ENCODE peak calls at places on chromosomes 5 and 9, in six cellular contexts. T, Y, G, J, D and W are unnamed samples.

GRCh38 chr9:98569491-98569890 is 139.2 kb downstream of the GABBR2 start:
- DNase-seq in T (no peak), Y (no peak), G (no peak), J (no peak), D (no peak), W (no peak)

GRCh38 chr5:58849995-58850667 is 267.3 kb downstream of the RAB3C start:
- DNase-seq in T (peak; percentile 54), Y (peak; percentile 87), G (peak; percentile 26), J (no peak), D (no peak), W (peak; percentile 47)

GRCh38 chr9:32864926-32865325 is 81.6 kb downstream of the TMEM215 start:
- DNase-seq in T (no peak), Y (no peak), G (no peak), J (no peak), D (no peak), W (no peak)

GRCh38 chr9:76379494-76379893 is 14.7 kb downstream of the RFK start:
- DNase-seq in T (peak; percentile 27), Y (no peak), G (no peak), J (no peak), D (no peak), W (no peak)

GRCh38 chr9:13033959-13034695 is 245.4 kb downstream of the MPDZ start:
- DNase-seq in T (peak; percentile 71), Y (peak; percentile 38), G (peak; percentile 54), J (no peak), D (peak; percentile 45), W (peak; percentile 65)

GRCh38 chr9:20437466-20437865 is 184.8 kb downstream of the MLLT3 start:
- DNase-seq in T (no peak), Y (no peak), G (peak; percentile 58), J (no peak), D (no peak), W (no peak)

GRCh38 chr9:112445196-112445595 is 41.4 kb upstream of the KIAA1958 start:
- DNase-seq in T (no peak), Y (no peak), G (no peak), J (no peak), D (no peak), W (no peak)

GRCh38 chr9:109454601-109455155 is 43.4 kb downstream of the PTPN3 start:
- DNase-seq in T (no peak), Y (no peak), G (no peak), J (no peak), D (no peak), W (no peak)

GRCh38 chr9:110782701-110783100 is 114.1 kb downstream of the MUSK start:
- DNase-seq in T (no peak), Y (no peak), G (peak; percentile 18), J (no peak), D (no peak), W (no peak)

GRCh38 chr5:114055810-114056476 is 305.9 kb upstream of the KCNN2 start:
- DNase-seq in T (no peak), Y (no peak), G (peak; percentile 1), J (no peak), D (no peak), W (no peak)

GRCh38 chr5:143800715-143801114 is 11.2 kb upstream of the HMHB1 start:
- DNase-seq in T (no peak), Y (no peak), G (no peak), J (no peak), D (no peak), W (no peak)

GRCh38 chr5:129079496-129079895 is 15.1 kb upstream of the ISOC1 start:
- DNase-seq in T (no peak), Y (no peak), G (no peak), J (no peak), D (no peak), W (no peak)

GRCh38 chr9:133522073-133522910 is 2.5 kb downstream of the MYMK start:
- DNase-seq in T (no peak), Y (no peak), G (no peak), J (no peak), D (no peak), W (no peak)

GRCh38 chr9:99231708-99232107 is 9.6 kb downstream of the SEC61B start:
- DNase-seq in T (peak; percentile 18), Y (peak; percentile 9), G (peak; percentile 11), J (peak; percentile 25), D (peak; percentile 50), W (no peak)

GRCh38 chr5:74556631-74557595 is 83.6 kb downstream of the ENC1 start:
- DNase-seq in T (no peak), Y (no peak), G (peak; percentile 48), J (no peak), D (no peak), W (no peak)

GRCh38 chr9:18331808-18332209 is 142.1 kb upstream of the ADAMTSL1 start:
- DNase-seq in T (no peak), Y (no peak), G (peak; percentile 64), J (no peak), D (no peak), W (peak; percentile 47)

GRCh38 chr5:115398726-115399125 is 102.3 kb upstream of the CCDC112 start:
- DNase-seq in T (no peak), Y (no peak), G (peak; percentile 94), J (no peak), D (no peak), W (no peak)

GRCh38 chr5:60712950-60713349 is 13.0 kb upstream of the DEPDC1B start:
- DNase-seq in T (no peak), Y (no peak), G (no peak), J (no peak), D (no peak), W (no peak)

GRCh38 chr5:20972419-20972925 is 984.5 kb upstream of the CDH18 start:
- DNase-seq in T (peak; percentile 3), Y (peak; percentile 3), G (peak; percentile 1), J (no peak), D (no peak), W (peak; percentile 4)

GRCh38 chr9:121685146-121685794 is 33.8 kb downstream of the DAB2IP start:
- DNase-seq in T (no peak), Y (no peak), G (no peak), J (no peak), D (no peak), W (no peak)

GRCh38 chr9:132409828-132410528 is at the start of gene CFAP77:
- DNase-seq in T (peak; percentile 48), Y (peak; percentile 10), G (peak; percentile 39), J (no peak), D (peak; percentile 44), W (peak; percentile 74)

GRCh38 chr5:169767938-169768337 is 130.9 kb downstream of the DOCK2 start:
- DNase-seq in T (no peak), Y (no peak), G (no peak), J (no peak), D (peak; percentile 39), W (no peak)

DNA sequence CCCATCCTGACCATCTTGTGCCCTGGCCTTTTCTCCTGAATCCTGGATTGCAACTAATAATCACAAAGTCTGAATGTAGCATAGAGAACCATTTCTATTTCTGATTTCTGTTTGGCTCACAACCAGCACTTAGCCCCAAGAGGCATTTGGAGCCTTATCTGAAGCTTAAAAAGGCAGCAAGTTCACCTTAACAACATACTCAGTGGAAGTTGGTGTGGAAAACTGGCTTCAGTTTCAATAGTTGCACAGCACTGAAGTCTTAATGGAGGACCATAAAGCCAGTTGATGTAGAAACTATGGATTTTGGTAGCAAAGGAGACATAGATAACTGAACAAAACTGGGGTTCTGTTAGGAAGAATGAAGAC is 574.1 kb downstream of the PSAT1 start:
- DNase-seq in T (no peak), Y (no peak), G (no peak), J (no peak), D (no peak), W (no peak)
- TF ChIP-seq BHLHE40 in T (no peak), Y (no peak), G (no peak), J (no peak), D (no peak), W (no peak)

GRCh38 chr9:34025062-34025461 is 23.6 kb downstream of the UBAP2 start:
- DNase-seq in T (no peak), Y (no peak), G (peak; percentile 40), J (no peak), D (no peak), W (no peak)
- TF ChIP-seq BHLHE40 in T (no peak), Y (no peak), G (no peak), J (no peak), D (no peak), W (no peak)

DNA sequence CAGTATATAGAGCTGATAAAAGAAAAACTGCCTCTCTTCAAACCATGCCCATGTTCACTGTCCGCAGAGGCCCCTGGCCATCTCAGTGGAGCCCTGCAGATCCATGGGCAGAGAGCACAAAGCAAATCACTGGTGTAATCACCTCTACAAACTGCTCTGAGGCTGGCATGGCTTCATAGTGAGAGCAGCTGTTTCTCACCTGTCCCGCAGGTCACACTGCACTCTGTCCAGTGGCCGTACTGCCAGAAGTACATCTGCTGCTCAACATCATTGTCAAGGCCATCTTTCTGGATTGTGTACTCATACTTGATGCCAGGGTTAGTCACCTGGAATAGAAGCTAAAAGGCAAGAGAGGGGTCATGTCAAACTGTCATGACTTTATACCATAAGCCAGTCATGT is 173.3 kb downstream of the TARS1 start:
- DNase-seq in T (no peak), Y (no peak), G (no peak), J (no peak), D (no peak), W (no peak)
- TF ChIP-seq BHLHE40 in T (no peak), Y (no peak), G (no peak), J (no peak), D (no peak), W (no peak)

DNA sequence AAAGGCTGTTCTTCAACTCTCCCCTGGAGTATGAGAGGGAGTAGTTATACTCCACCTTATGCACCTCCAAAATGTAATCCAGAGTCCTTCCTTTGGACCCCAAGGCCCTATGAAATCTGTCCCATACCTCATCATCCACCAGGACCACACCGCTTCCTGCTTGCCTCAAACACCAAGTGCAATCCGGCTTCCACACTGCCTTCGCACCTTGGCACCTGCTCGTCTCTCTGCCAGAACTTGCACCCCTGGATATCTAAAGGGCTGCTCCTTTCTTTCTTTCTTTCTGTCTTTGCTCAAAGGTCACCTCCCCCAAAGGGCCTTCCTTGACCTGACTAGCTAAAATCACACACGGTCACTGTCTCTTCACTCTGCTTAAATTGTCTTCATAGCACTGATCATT is 63.9 kb upstream of the SHB start:
- DNase-seq in T (no peak), Y (no peak), G (no peak), J (no peak), D (no peak), W (no peak)
- TF ChIP-seq BHLHE40 in T (no peak), Y (no peak), G (no peak), J (no peak), D (no peak), W (no peak)

GRCh38 chr5:151086192-151086869 is 5.5 kb upstream of the TNIP1 start:
- DNase-seq in T (no peak), Y (no peak), G (no peak), J (no peak), D (no peak), W (no peak)

GRCh38 chr5:151086905-151087360 is 6.1 kb upstream of the TNIP1 start:
- DNase-seq in T (no peak), Y (no peak), G (peak; percentile 43), J (no peak), D (no peak), W (no peak)

GRCh38 chr5:151084363-151084762 is 3.5 kb upstream of the TNIP1 start:
- DNase-seq in T (no peak), Y (no peak), G (peak; percentile 32), J (no peak), D (no peak), W (no peak)

GRCh38 chr5:151087475-151087874 is 6.6 kb upstream of the TNIP1 start:
- DNase-seq in T (no peak), Y (no peak), G (peak; percentile 59), J (no peak), D (no peak), W (no peak)

GRCh38 chr5:151085517-151086031 is 4.7 kb upstream of the TNIP1 start:
- DNase-seq in T (no peak), Y (no peak), G (peak; percentile 44), J (no peak), D (no peak), W (no peak)
- TF ChIP-seq BHLHE40 in T (no peak), Y (no peak), G (no peak), J (no peak), D (no peak), W (no peak)